ENCODE peak calls at places on chromosomes 16 and 17, in four cellular contexts. Y is NCI-H1092 treated with DMSO at 0.1 percent for 48 hours; T is effector CD4-positive, alpha-beta T cell; W is AG04450. U is an unnamed sample.

GRCh38 chr17:7840875-7841274 is 6.9 kb downstream of the KDM6B start:
- DNase-seq in Y (no peak), W (no peak), T (no peak), U (no peak)

GRCh38 chr16:4899474-4899846 is 37.5 kb downstream of the PPL start:
- DNase-seq in W (no peak), Y (no peak), T (no peak), U (no peak)

GRCh38 chr17:52178013-52178412 is 19.5 kb upstream of the CA10 start:
- DNase-seq in T (no peak), Y (no peak), W (no peak), U (no peak)

GRCh38 chr17:67549787-67550186 is 167.9 kb upstream of the NOL11 start:
- DNase-seq in T (no peak), Y (no peak), W (no peak), U (no peak)

GRCh38 chr16:89955001-89955685 is 6.6 kb downstream of the DEF8 start:
- DNase-seq in T (no peak), W (no peak), Y (no peak), U (no peak)

GRCh38 chr16:81522141-81522701 is 77.6 kb downstream of the CMIP start:
- DNase-seq in T (no peak), W (no peak), Y (no peak), U (no peak)

GRCh38 chr16:56436258-56436657 is 10.9 kb upstream of the AMFR start:
- DNase-seq in T (no peak), W (no peak), Y (no peak), U (no peak)

GRCh38 chr17:75088902-75089417 is 1.2 kb downstream of the SLC16A5 start:
- DNase-seq in T (no peak), Y (no peak), W (no peak), U (no peak)

GRCh38 chr17:70562137-70562536 is 392.8 kb downstream of the KCNJ2 start:
- DNase-seq in T (no peak), W (no peak), Y (no peak), U (no peak)

GRCh38 chr16:67723151-67723915 is 4.2 kb upstream of the GFOD2 start:
- DNase-seq in Y (no peak), T (no peak), W (peak), U (no peak)

GRCh38 chr17:5759501-5759925 is 175.2 kb upstream of the NLRP1 start:
- DNase-seq in Y (no peak), T (no peak), W (no peak), U (no peak)

GRCh38 chr17:3754458-3755334 is 31.0 kb downstream of the HASPIN start:
- DNase-seq in Y (peak), T (peak), W (no peak), U (peak)

GRCh38 chr17:66776999-66777688 is 57.8 kb upstream of the CACNG5 start:
- DNase-seq in W (no peak), T (no peak), Y (no peak), U (no peak)

GRCh38 chr17:61451538-61452300 is 503 bp upstream of the TBX4 start:
- DNase-seq in Y (no peak), W (no peak), T (no peak), U (no peak)

GRCh38 chr16:3017806-3018506 is at the start of gene CLDN6:
- DNase-seq in W (no peak), T (no peak), Y (peak), U (no peak)

GRCh38 chr17:752620-753219 is 656 bp upstream of the GEMIN4 start:
- DNase-seq in T (no peak), Y (peak), W (peak), U (no peak)

GRCh38 chr16:30049871-30050270 is 15.7 kb upstream of the ALDOA start:
- DNase-seq in T (no peak), Y (no peak), W (no peak), U (no peak)

GRCh38 chr17:37094391-37094790 is 145.6 kb downstream of the AATF start:
- DNase-seq in Y (no peak), W (no peak), T (no peak), U (no peak)

GRCh38 chr16:75038036-75038959 is 39.5 kb downstream of the ZNRF1 start:
- DNase-seq in Y (no peak), W (no peak), T (no peak), U (no peak)

GRCh38 chr16:88507231-88507743 is 54.2 kb downstream of the ZFPM1 start:
- DNase-seq in W (no peak), T (no peak), Y (no peak), U (no peak)

GRCh38 chr16:79811541-79811940 is 211.0 kb upstream of the MAF start:
- DNase-seq in Y (no peak), T (no peak), W (no peak), U (no peak)

GRCh38 chr16:5025171-5025632 is 8.5 kb downstream of the NAGPA start:
- DNase-seq in W (no peak), T (no peak), Y (peak), U (no peak)

GRCh38 chr17:68061512-68062313 is 26.2 kb downstream of the KPNA2 start:
- DNase-seq in W (no peak), T (no peak), Y (no peak), U (no peak)

GRCh38 chr17:51240275-51240674 is 19.6 kb downstream of the MBTD1 start:
- DNase-seq in T (no peak), Y (no peak), W (no peak), U (no peak)

GRCh38 chr17:8997994-8998628 is 23.2 kb upstream of the NTN1 start:
- DNase-seq in W (no peak), T (peak), Y (no peak), U (peak)

GRCh38 chr17:80649672-80650338 is 105.2 kb downstream of the RPTOR start:
- DNase-seq in T (peak), Y (peak), W (peak), U (peak)

GRCh38 chr16:78524066-78524595 is 424.7 kb downstream of the WWOX start:
- DNase-seq in Y (no peak), W (no peak), T (no peak), U (no peak)

GRCh38 chr17:50176559-50177471 is 11.0 kb downstream of the SGCA start:
- DNase-seq in Y (no peak), W (no peak), T (no peak), U (no peak)

GRCh38 chr17:38789185-38789584 is 10.2 kb downstream of the PIP4K2B start:
- DNase-seq in T (no peak), Y (no peak), W (no peak), U (no peak)

GRCh38 chr17:66647391-66647983 is 187.4 kb upstream of the CACNG5 start:
- DNase-seq in Y (no peak), W (no peak), T (no peak), U (no peak)

GRCh38 chr17:44121206-44121605 is 2.2 kb downstream of the HDAC5 start:
- DNase-seq in W (no peak), T (no peak), Y (no peak), U (no peak)

GRCh38 chr16:48384982-48385271 is 286 bp downstream of the SIAH1 start:
- DNase-seq in W (no peak), Y (peak), T (no peak), U (no peak)

GRCh38 chr17:80927791-80928216 is 63.8 kb upstream of the CHMP6 start:
- DNase-seq in W (no peak), Y (no peak), T (no peak), U (no peak)

GRCh38 chr16:2237552-2238395 is 1.5 kb downstream of the DNASE1L2 start:
- DNase-seq in T (no peak), Y (no peak), W (no peak), U (no peak)